ENCODE peak calls at places on chromosome 17, in nine cellular contexts. R is CD8-positive, alpha-beta memory T cell; S is nephron progenitor cell; Y is activated CD8-positive, alpha-beta T cell treated with anti-CD3 and anti-CD28 coated beads, Interleukin-2, amount 10 ng/mL, durations not matched to agents 7 days and 5 days; G is T-helper 2 cell; L is D721Med; C is GM23338; K is fibroblast of the aortic adventitia; D is astrocyte. O is an unnamed sample.

GRCh38 chr17:66228887-66229782 is at the start of gene APOH:
- DNase-seq in Y (no peak), D (no peak), C (no peak), R (no peak), L (no peak), G (no peak), K (no peak), S (no peak), O (no peak)

GRCh38 chr17:40717776-40718175 is 14.2 kb upstream of the KRT24 start:
- DNase-seq in D (no peak), L (no peak), R (no peak), K (no peak), Y (no peak), C (no peak), S (no peak), G (no peak), O (no peak)

GRCh38 chr17:59521465-59522126 is 43.8 kb upstream of the DHX40 start:
- DNase-seq in Y (peak; percentile 69), C (peak; percentile 79), D (peak; percentile 11), G (peak; percentile 10), S (peak; percentile 76), K (peak; percentile 67), R (peak; percentile 65), L (peak; percentile 50), O (peak; percentile 22)

GRCh38 chr17:37725021-37725585 is 19.8 kb downstream of the HNF1B start:
- DNase-seq in C (no peak), D (no peak), K (no peak), L (no peak), R (no peak), Y (no peak), G (no peak), S (no peak), O (no peak)

GRCh38 chr17:32876414-32877163 is at the start of gene MYO1D:
- DNase-seq in Y (peak; percentile 69), K (no peak), R (peak; percentile 78), S (peak; percentile 65), L (no peak), G (peak; percentile 46), C (peak; percentile 86), D (no peak), O (peak; percentile 62)

GRCh38 chr17:10130263-10130662 is 68.1 kb downstream of the GAS7 start:
- DNase-seq in C (no peak), D (no peak), G (no peak), L (no peak), Y (no peak), K (no peak), S (no peak), R (no peak), O (no peak)

GRCh38 chr17:83041305-83041704 is 38.1 kb upstream of the METRNL start:
- DNase-seq in K (no peak), Y (no peak), C (no peak), G (no peak), R (no peak), L (no peak), D (peak; percentile 6), S (no peak), O (no peak)

GRCh38 chr17:334974-335481 is 17.6 kb downstream of the RPH3AL start:
- DNase-seq in K (no peak), D (no peak), G (no peak), C (no peak), L (no peak), Y (no peak), S (no peak), R (no peak), O (no peak)

GRCh38 chr17:64635647-64636305 is 26.3 kb downstream of the SMURF2 start:
- DNase-seq in Y (no peak), R (no peak), L (no peak), K (peak; percentile 92), G (no peak), S (no peak), C (no peak), D (peak; percentile 92), O (no peak)

GRCh38 chr17:395974-396373 is 43.4 kb upstream of the RPH3AL start:
- DNase-seq in R (no peak), C (no peak), K (no peak), S (no peak), G (no peak), Y (no peak), D (no peak), L (no peak), O (no peak)

GRCh38 chr17:30483159-30483558 is 6.0 kb downstream of the GOSR1 start:
- DNase-seq in L (no peak), Y (no peak), C (no peak), K (no peak), D (no peak), R (no peak), G (no peak), S (no peak), O (no peak)

GRCh38 chr17:81902023-81902652 is at the start of gene NPB:
- DNase-seq in Y (no peak), L (no peak), D (no peak), C (peak; percentile 73), R (no peak), K (no peak), S (peak; percentile 65), G (no peak), O (no peak)

GRCh38 chr17:12089809-12090384 is 69.2 kb downstream of the MAP2K4 start:
- DNase-seq in L (no peak), R (no peak), Y (no peak), D (peak; percentile 63), C (no peak), G (no peak), S (no peak), K (peak; percentile 16), O (no peak)

GRCh38 chr17:81206657-81207056 is 16.1 kb downstream of the CEP131 start:
- DNase-seq in C (no peak), K (no peak), S (no peak), G (no peak), R (no peak), D (no peak), L (no peak), Y (no peak), O (no peak)